ENCODE peak calls at places on chromosomes 16 and 17, in four cellular contexts. Q is K562, R is GM12878, F is HepG2. N is an unnamed sample.

GRCh38 chr17:59093702-59094231 is 12.9 kb downstream of the TRIM37 start:
- DNase-seq in Q (no peak), R (no peak), F (peak; percentile 15), N (no peak)

GRCh38 chr17:61130320-61130719 is 269.3 kb upstream of the TBX2 start:
- DNase-seq in Q (no peak), R (no peak), F (no peak), N (no peak)

GRCh38 chr17:57783338-57783742 is 38.2 kb upstream of the CCDC182 start:
- DNase-seq in Q (peak; percentile 92), R (no peak), F (peak; percentile 53), N (peak; percentile 95)

GRCh38 chr17:8109669-8110455 is 8.5 kb downstream of the ALOXE3 start:
- DNase-seq in Q (peak; percentile 78), R (no peak), F (no peak), N (peak; percentile 90)

GRCh38 chr16:17474037-17474436 is 3.3 kb upstream of the XYLT1 start:
- DNase-seq in Q (no peak), R (no peak), F (no peak), N (no peak)

GRCh38 chr17:40463122-40463550 is 19.9 kb downstream of the IGFBP4 start:
- DNase-seq in Q (no peak), R (no peak), F (no peak), N (no peak)

GRCh38 chr16:70725912-70726828 is 40.3 kb upstream of the MTSS2 start:
- DNase-seq in Q (peak; percentile 46), R (no peak), F (no peak), N (no peak)

GRCh38 chr17:36501351-36501750 is 14.9 kb downstream of the ZNHIT3 start:
- DNase-seq in Q (peak; percentile 10), R (no peak), F (no peak), N (no peak)

GRCh38 chr16:3514621-3515020 is 13.8 kb downstream of the CLUAP1 start:
- DNase-seq in Q (no peak), R (no peak), F (no peak), N (no peak)

GRCh38 chr16:61926766-61927165 is 109.5 kb downstream of the CDH8 start:
- DNase-seq in Q (no peak), R (no peak), F (peak; percentile 9), N (no peak)

GRCh38 chr17:44934745-44935105 is 12.8 kb downstream of the KIF18B start:
- DNase-seq in Q (no peak), R (no peak), F (no peak), N (no peak)

GRCh38 chr17:45425125-45425983 is 7.3 kb downstream of the ARHGAP27 start:
- DNase-seq in Q (peak; percentile 77), R (no peak), F (peak; percentile 99), N (peak; percentile 80)

GRCh38 chr16:53566568-53566967 is 63.6 kb upstream of the AKTIP start:
- DNase-seq in Q (no peak), R (no peak), F (no peak), N (no peak)

GRCh38 chr17:28240688-28241340 is 78.2 kb upstream of the TMEM97 start:
- DNase-seq in Q (no peak), R (no peak), F (no peak), N (no peak)

GRCh38 chr16:27327586-27327915 is 13.8 kb downstream of the IL4R start:
- DNase-seq in Q (no peak), R (no peak), F (no peak), N (no peak)

GRCh38 chr16:56514845-56515244 is 5.0 kb downstream of the BBS2 start:
- DNase-seq in Q (no peak), R (no peak), F (no peak), N (no peak)

GRCh38 chr17:58066409-58066808 is 16.8 kb upstream of the DYNLL2 start:
- DNase-seq in Q (no peak), R (no peak), F (no peak), N (no peak)

GRCh38 chr17:80942360-80943345 is 49.0 kb upstream of the CHMP6 start:
- DNase-seq in Q (no peak), R (no peak), F (no peak), N (peak; percentile 5)

GRCh38 chr17:9087921-9088320 is 66.6 kb downstream of the NTN1 start:
- DNase-seq in Q (no peak), R (no peak), F (no peak), N (no peak)

GRCh38 chr17:4658478-4659305 is 17.2 kb upstream of the ALOX15 start:
- DNase-seq in Q (peak; percentile 80), R (no peak), F (no peak), N (no peak)

GRCh38 chr16:53968454-53968853 is 264.5 kb downstream of the FTO start:
- DNase-seq in Q (no peak), R (no peak), F (no peak), N (no peak)

GRCh38 chr16:86419518-86419917 is 90.8 kb upstream of the FOXF1 start:
- DNase-seq in Q (no peak), R (no peak), F (no peak), N (no peak)

GRCh38 chr16:66881014-66881417 is 701 bp downstream of the PDP2 start:
- DNase-seq in Q (peak; percentile 40), R (no peak), F (no peak), N (no peak)

GRCh38 chr16:76676356-76676755 is 399.2 kb downstream of the CNTNAP4 start:
- DNase-seq in Q (no peak), R (no peak), F (no peak), N (no peak)

GRCh38 chr16:31351937-31352315 is 3.0 kb upstream of the ITGAX start:
- DNase-seq in Q (no peak), R (no peak), F (no peak), N (no peak)

GRCh38 chr16:31355701-31356100 is 725 bp downstream of the ITGAX start:
- DNase-seq in Q (no peak), R (no peak), F (no peak), N (no peak)

GRCh38 chr16:31352344-31353115 is 2.4 kb upstream of the ITGAX start:
- DNase-seq in Q (no peak), R (no peak), F (no peak), N (no peak)

GRCh38 chr16:31356566-31357323 is 1.8 kb downstream of the ITGAX start:
- DNase-seq in Q (no peak), R (no peak), F (no peak), N (peak; percentile 46)

DNA sequence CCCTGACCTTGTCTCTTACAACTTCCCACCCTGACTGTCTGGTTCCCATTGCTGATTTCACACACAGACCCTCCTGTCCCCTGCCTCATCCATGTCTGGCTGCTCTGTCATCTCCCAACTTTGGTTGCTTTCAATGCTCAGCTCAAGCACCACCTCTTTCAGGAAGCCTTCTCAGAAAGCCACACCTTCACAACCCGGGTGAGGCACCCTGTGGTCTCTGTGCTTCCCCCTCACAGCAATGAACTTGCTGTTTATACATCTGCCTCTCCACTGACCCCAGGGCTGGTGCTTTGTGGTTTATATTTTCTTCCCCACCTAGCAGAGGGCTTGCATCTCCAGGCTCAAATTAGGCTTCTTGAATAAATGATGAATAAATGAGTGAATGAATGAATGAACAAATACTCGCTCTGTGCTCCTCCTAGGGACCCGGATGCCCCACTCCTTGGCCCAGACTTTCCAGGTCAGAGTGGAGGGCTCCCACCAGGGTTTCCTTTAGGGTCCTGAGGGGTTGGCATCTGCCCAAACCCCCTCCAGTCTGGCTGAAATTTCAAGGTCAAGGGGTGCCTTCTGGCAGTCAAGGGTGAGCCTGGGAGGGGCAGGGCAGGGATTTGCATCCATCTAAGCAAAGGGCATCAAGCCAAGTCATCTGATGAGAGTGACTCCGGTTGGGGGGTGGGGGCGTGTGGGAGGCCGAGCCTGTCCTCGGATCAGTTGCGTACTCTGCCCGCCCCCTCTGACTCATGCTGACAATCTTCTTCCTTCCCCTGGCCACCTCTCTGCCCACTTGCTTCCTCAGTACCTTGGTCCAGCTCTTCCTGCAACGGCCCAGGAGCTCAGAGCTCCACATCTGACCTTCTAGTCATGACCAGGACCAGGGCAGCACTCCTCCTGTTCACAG is at the start of gene ITGAX:
- DNase-seq in Q (peak; percentile 79), R (peak; percentile 70), F (no peak), N (no peak)
- TF ChIP-seq CBFB in Q (no peak), R (peak; percentile 91), F (no peak), N (no peak)

DNA sequence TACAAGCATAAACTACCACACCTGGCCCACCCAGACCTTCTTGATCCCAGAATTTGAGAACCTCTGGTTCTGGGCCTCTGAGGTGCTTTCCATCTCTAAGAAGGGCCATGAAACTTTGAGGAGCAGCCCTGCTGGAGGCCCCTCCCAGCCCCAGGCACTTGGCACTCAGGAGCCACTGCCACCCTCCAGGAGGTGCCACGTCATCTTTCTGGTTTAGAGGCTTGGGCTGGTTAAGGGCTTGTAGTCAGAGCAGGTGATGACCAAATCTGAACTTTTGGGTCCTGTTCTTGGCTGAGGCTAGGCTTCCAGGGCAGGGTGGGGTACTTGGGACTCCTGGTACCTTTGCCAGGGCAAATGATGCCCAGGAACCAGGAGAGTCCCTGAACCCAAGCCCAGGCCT is 13.8 kb upstream of the DLX4 start:
- DNase-seq in Q (no peak), R (no peak), F (no peak), N (no peak)
- TF ChIP-seq CBFB in Q (no peak), R (no peak), F (no peak), N (no peak)

GRCh38 chr16:80683646-80684045 is 120.8 kb downstream of the CDYL2 start:
- DNase-seq in Q (no peak), R (no peak), F (no peak), N (no peak)

GRCh38 chr16:80682435-80683070 is 121.8 kb downstream of the CDYL2 start:
- DNase-seq in Q (no peak), R (no peak), F (no peak), N (no peak)

GRCh38 chr16:80684906-80685305 is 119.5 kb downstream of the CDYL2 start:
- DNase-seq in Q (no peak), R (no peak), F (no peak), N (no peak)

GRCh38 chr16:80681436-80681835 is 123.0 kb downstream of the CDYL2 start:
- DNase-seq in Q (no peak), R (no peak), F (no peak), N (no peak)

DNA sequence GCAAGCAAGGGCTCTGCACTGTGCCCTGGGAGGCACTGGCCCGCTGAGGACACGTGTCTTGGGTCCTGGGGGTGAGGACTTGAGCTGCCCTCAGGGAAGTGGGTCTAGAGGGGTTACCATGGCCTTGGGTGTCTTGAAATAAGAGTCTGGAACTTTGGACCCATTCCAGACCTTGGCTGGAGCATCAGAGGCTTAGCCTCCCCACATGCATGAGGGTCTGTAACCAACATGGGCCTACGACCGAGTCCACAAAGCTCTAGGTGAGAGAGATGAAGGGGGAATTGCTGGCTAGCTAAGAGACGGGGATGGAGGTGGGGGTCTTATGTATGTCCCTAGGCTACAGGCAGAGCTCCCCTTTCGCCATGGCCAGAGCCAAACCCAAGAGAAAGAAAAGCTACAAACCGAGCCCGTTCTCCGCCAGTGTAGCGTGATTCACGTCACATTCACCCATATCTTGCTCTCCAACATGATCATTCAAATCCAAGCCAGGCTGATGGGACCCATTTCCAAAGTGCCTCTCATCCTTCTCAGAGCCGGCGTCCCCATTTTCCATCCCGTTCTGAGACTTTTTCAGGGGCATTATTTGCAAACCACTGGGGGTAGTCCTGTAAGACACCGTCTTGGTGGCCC is 120.1 kb downstream of the CDYL2 start:
- DNase-seq in Q (no peak), R (no peak), F (no peak), N (no peak)
- TF ChIP-seq CBFB in Q (no peak), R (no peak), F (no peak), N (no peak)

GRCh38 chr17:48066192-48066591 is 18.0 kb downstream of the NFE2L1 start:
- DNase-seq in Q (no peak), R (no peak), F (no peak), N (no peak)

GRCh38 chr17:48066656-48067055 is 18.5 kb downstream of the NFE2L1 start:
- DNase-seq in Q (no peak), R (no peak), F (no peak), N (no peak)

GRCh38 chr17:48070195-48070594 is 22.0 kb downstream of the NFE2L1 start:
- DNase-seq in Q (no peak), R (no peak), F (no peak), N (no peak)

GRCh38 chr17:48067245-48067644 is 19.1 kb downstream of the NFE2L1 start:
- DNase-seq in Q (no peak), R (no peak), F (no peak), N (no peak)

GRCh38 chr17:48068491-48068961 is 20.4 kb downstream of the NFE2L1 start:
- DNase-seq in Q (no peak), R (no peak), F (peak; percentile 41), N (peak; percentile 57)
- TF ChIP-seq CBFB in Q (no peak), R (no peak), F (no peak), N (no peak)